ENCODE peak calls at places on chromosomes 13 and 19, in four cellular contexts. One of them, this sample, is unnamed.
A peak's percentile ranks its signal among the peaks of the same experiment; 100 is the strongest.

GRCh38 chr19:41638624-41639023 is 11.8 kb upstream of the CEACAM4 start:
- DNase-seq in EH: no peak
- DNase-seq in ELR: no peak
- DNase-seq in stimulated activated CD4-positive, alpha-beta T cell treated with anti-CD3 and anti-CD28 coated beads, Interleukin-2, amount 100 ng/mL, for 48 hours: no peak
- DNase-seq in this sample: no peak

GRCh38 chr13:27770809-27771208 is 21.5 kb upstream of the GSX1 start:
- DNase-seq in stimulated activated CD4-positive, alpha-beta T cell treated with anti-CD3 and anti-CD28 coated beads, Interleukin-2, amount 100 ng/mL, for 48 hours: no peak
- DNase-seq in EH: peak; percentile 24
- DNase-seq in ELR: peak; percentile 41
- DNase-seq in this sample: no peak

GRCh38 chr19:588093-588742 is 1.5 kb upstream of the HCN2 start:
- DNase-seq in ELR: peak; percentile 89
- DNase-seq in EH: peak; percentile 93
- DNase-seq in stimulated activated CD4-positive, alpha-beta T cell treated with anti-CD3 and anti-CD28 coated beads, Interleukin-2, amount 100 ng/mL, for 48 hours: peak; percentile 68
- DNase-seq in this sample: peak; percentile 60

GRCh38 chr19:3336680-3337523 is 29.5 kb upstream of the NFIC start:
- DNase-seq in stimulated activated CD4-positive, alpha-beta T cell treated with anti-CD3 and anti-CD28 coated beads, Interleukin-2, amount 100 ng/mL, for 48 hours: no peak
- DNase-seq in EH: peak; percentile 73
- DNase-seq in ELR: no peak
- DNase-seq in this sample: peak; percentile 70

GRCh38 chr13:67278230-67278629 is 48.1 kb upstream of the PCDH9 start:
- DNase-seq in stimulated activated CD4-positive, alpha-beta T cell treated with anti-CD3 and anti-CD28 coated beads, Interleukin-2, amount 100 ng/mL, for 48 hours: no peak
- DNase-seq in ELR: peak; percentile 57
- DNase-seq in EH: no peak
- DNase-seq in this sample: no peak

GRCh38 chr13:26323127-26323526 is 69.2 kb downstream of the CDK8 start:
- DNase-seq in ELR: no peak
- DNase-seq in EH: no peak
- DNase-seq in stimulated activated CD4-positive, alpha-beta T cell treated with anti-CD3 and anti-CD28 coated beads, Interleukin-2, amount 100 ng/mL, for 48 hours: no peak
- DNase-seq in this sample: no peak

GRCh38 chr13:114106991-114107685 is 25.3 kb downstream of the RASA3 start:
- DNase-seq in stimulated activated CD4-positive, alpha-beta T cell treated with anti-CD3 and anti-CD28 coated beads, Interleukin-2, amount 100 ng/mL, for 48 hours: no peak
- DNase-seq in ELR: no peak
- DNase-seq in EH: no peak
- DNase-seq in this sample: no peak

GRCh38 chr13:80276371-80277289 is 64.3 kb downstream of the SPRY2 start:
- DNase-seq in ELR: peak; percentile 42
- DNase-seq in EH: peak; percentile 58
- DNase-seq in stimulated activated CD4-positive, alpha-beta T cell treated with anti-CD3 and anti-CD28 coated beads, Interleukin-2, amount 100 ng/mL, for 48 hours: no peak
- DNase-seq in this sample: no peak

GRCh38 chr19:18437481-18438330 is at the start of gene ISYNA1:
- DNase-seq in stimulated activated CD4-positive, alpha-beta T cell treated with anti-CD3 and anti-CD28 coated beads, Interleukin-2, amount 100 ng/mL, for 48 hours: no peak
- DNase-seq in ELR: peak; percentile 55
- DNase-seq in EH: peak; percentile 49
- DNase-seq in this sample: no peak

GRCh38 chr13:94413545-94413944 is 65.9 kb downstream of the DCT start:
- DNase-seq in EH: no peak
- DNase-seq in ELR: no peak
- DNase-seq in stimulated activated CD4-positive, alpha-beta T cell treated with anti-CD3 and anti-CD28 coated beads, Interleukin-2, amount 100 ng/mL, for 48 hours: no peak
- DNase-seq in this sample: no peak

GRCh38 chr19:1836458-1837221 is 11.6 kb downstream of the REXO1 start:
- DNase-seq in EH: no peak
- DNase-seq in ELR: no peak
- DNase-seq in stimulated activated CD4-positive, alpha-beta T cell treated with anti-CD3 and anti-CD28 coated beads, Interleukin-2, amount 100 ng/mL, for 48 hours: no peak
- DNase-seq in this sample: no peak

GRCh38 chr13:51371768-51372399 is 32.4 kb downstream of the SERPINE3 start:
- DNase-seq in EH: no peak
- DNase-seq in stimulated activated CD4-positive, alpha-beta T cell treated with anti-CD3 and anti-CD28 coated beads, Interleukin-2, amount 100 ng/mL, for 48 hours: no peak
- DNase-seq in ELR: no peak
- DNase-seq in this sample: no peak

GRCh38 chr19:54707932-54708331 is 16.3 kb upstream of the KIR3DL3 start:
- DNase-seq in EH: no peak
- DNase-seq in stimulated activated CD4-positive, alpha-beta T cell treated with anti-CD3 and anti-CD28 coated beads, Interleukin-2, amount 100 ng/mL, for 48 hours: no peak
- DNase-seq in ELR: no peak
- DNase-seq in this sample: no peak

GRCh38 chr19:44848036-44848804 is 2.1 kb downstream of the NECTIN2 start:
- DNase-seq in stimulated activated CD4-positive, alpha-beta T cell treated with anti-CD3 and anti-CD28 coated beads, Interleukin-2, amount 100 ng/mL, for 48 hours: no peak
- DNase-seq in EH: peak; percentile 63
- DNase-seq in ELR: peak; percentile 60
- DNase-seq in this sample: no peak

GRCh38 chr19:6767357-6768235 is at the start of gene SH2D3A:
- DNase-seq in EH: peak; percentile 42
- DNase-seq in stimulated activated CD4-positive, alpha-beta T cell treated with anti-CD3 and anti-CD28 coated beads, Interleukin-2, amount 100 ng/mL, for 48 hours: peak; percentile 89
- DNase-seq in ELR: peak; percentile 27
- DNase-seq in this sample: no peak

GRCh38 chr19:16470911-16471811 is 609 bp downstream of the EPS15L1 start:
- DNase-seq in stimulated activated CD4-positive, alpha-beta T cell treated with anti-CD3 and anti-CD28 coated beads, Interleukin-2, amount 100 ng/mL, for 48 hours: peak; percentile 23
- DNase-seq in EH: peak; percentile 49
- DNase-seq in ELR: peak; percentile 69
- DNase-seq in this sample: no peak

GRCh38 chr19:57314146-57314545 is 6.1 kb upstream of the ZNF543 start:
- DNase-seq in stimulated activated CD4-positive, alpha-beta T cell treated with anti-CD3 and anti-CD28 coated beads, Interleukin-2, amount 100 ng/mL, for 48 hours: no peak
- DNase-seq in ELR: no peak
- DNase-seq in EH: no peak
- DNase-seq in this sample: no peak

GRCh38 chr13:31982540-31982939 is 49.0 kb upstream of the FRY start:
- DNase-seq in stimulated activated CD4-positive, alpha-beta T cell treated with anti-CD3 and anti-CD28 coated beads, Interleukin-2, amount 100 ng/mL, for 48 hours: no peak
- DNase-seq in EH: peak; percentile 96
- DNase-seq in ELR: peak; percentile 81
- DNase-seq in this sample: peak; percentile 45

GRCh38 chr19:31054430-31054829 is 294.8 kb downstream of the TSHZ3 start:
- DNase-seq in ELR: peak; percentile 78
- DNase-seq in stimulated activated CD4-positive, alpha-beta T cell treated with anti-CD3 and anti-CD28 coated beads, Interleukin-2, amount 100 ng/mL, for 48 hours: peak; percentile 7
- DNase-seq in EH: peak; percentile 78
- DNase-seq in this sample: peak; percentile 5

GRCh38 chr19:4403005-4403761 is 743 bp downstream of the CHAF1A start:
- DNase-seq in ELR: peak; percentile 39
- DNase-seq in stimulated activated CD4-positive, alpha-beta T cell treated with anti-CD3 and anti-CD28 coated beads, Interleukin-2, amount 100 ng/mL, for 48 hours: no peak
- DNase-seq in EH: peak; percentile 22
- DNase-seq in this sample: no peak

GRCh38 chr13:94968040-94968756 is 255.9 kb upstream of the SOX21 start:
- DNase-seq in stimulated activated CD4-positive, alpha-beta T cell treated with anti-CD3 and anti-CD28 coated beads, Interleukin-2, amount 100 ng/mL, for 48 hours: no peak
- DNase-seq in EH: peak; percentile 21
- DNase-seq in ELR: peak; percentile 37
- DNase-seq in this sample: peak; percentile 5

GRCh38 chr19:39924389-39924788 is 10.0 kb downstream of the FCGBP start:
- DNase-seq in ELR: no peak
- DNase-seq in stimulated activated CD4-positive, alpha-beta T cell treated with anti-CD3 and anti-CD28 coated beads, Interleukin-2, amount 100 ng/mL, for 48 hours: no peak
- DNase-seq in EH: no peak
- DNase-seq in this sample: no peak

GRCh38 chr13:98576215-98576945 is 527 bp downstream of the STK24 start:
- DNase-seq in ELR: peak; percentile 52
- DNase-seq in stimulated activated CD4-positive, alpha-beta T cell treated with anti-CD3 and anti-CD28 coated beads, Interleukin-2, amount 100 ng/mL, for 48 hours: no peak
- DNase-seq in EH: peak; percentile 48
- DNase-seq in this sample: peak; percentile 47

GRCh38 chr19:6126335-6126974 is 9.0 kb upstream of the ACSBG2 start:
- DNase-seq in stimulated activated CD4-positive, alpha-beta T cell treated with anti-CD3 and anti-CD28 coated beads, Interleukin-2, amount 100 ng/mL, for 48 hours: no peak
- DNase-seq in EH: peak; percentile 73
- DNase-seq in ELR: peak; percentile 84
- DNase-seq in this sample: no peak

GRCh38 chr19:30784850-30785459 is 412.8 kb downstream of the ZNF536 start:
- DNase-seq in EH: peak; percentile 21
- DNase-seq in stimulated activated CD4-positive, alpha-beta T cell treated with anti-CD3 and anti-CD28 coated beads, Interleukin-2, amount 100 ng/mL, for 48 hours: peak; percentile 54
- DNase-seq in ELR: peak; percentile 8
- DNase-seq in this sample: no peak

GRCh38 chr13:79096099-79096498 is 310.0 kb downstream of the RBM26 start:
- DNase-seq in stimulated activated CD4-positive, alpha-beta T cell treated with anti-CD3 and anti-CD28 coated beads, Interleukin-2, amount 100 ng/mL, for 48 hours: no peak
- DNase-seq in EH: no peak
- DNase-seq in ELR: no peak
- DNase-seq in this sample: no peak

GRCh38 chr13:22933571-22934181 is 247.1 kb upstream of the SGCG start:
- DNase-seq in stimulated activated CD4-positive, alpha-beta T cell treated with anti-CD3 and anti-CD28 coated beads, Interleukin-2, amount 100 ng/mL, for 48 hours: no peak
- DNase-seq in ELR: no peak
- DNase-seq in EH: no peak
- DNase-seq in this sample: no peak

GRCh38 chr13:103299079-103299478 is 232.9 kb upstream of the SLC10A2 start:
- DNase-seq in ELR: no peak
- DNase-seq in EH: no peak
- DNase-seq in stimulated activated CD4-positive, alpha-beta T cell treated with anti-CD3 and anti-CD28 coated beads, Interleukin-2, amount 100 ng/mL, for 48 hours: no peak
- DNase-seq in this sample: no peak

GRCh38 chr13:109933476-109933875 is 147.1 kb upstream of the IRS2 start:
- DNase-seq in stimulated activated CD4-positive, alpha-beta T cell treated with anti-CD3 and anti-CD28 coated beads, Interleukin-2, amount 100 ng/mL, for 48 hours: no peak
- DNase-seq in ELR: no peak
- DNase-seq in EH: no peak
- DNase-seq in this sample: no peak

GRCh38 chr13:48853381-48854102 is 122.2 kb upstream of the FNDC3A start:
- DNase-seq in stimulated activated CD4-positive, alpha-beta T cell treated with anti-CD3 and anti-CD28 coated beads, Interleukin-2, amount 100 ng/mL, for 48 hours: peak; percentile 15
- DNase-seq in ELR: peak; percentile 16
- DNase-seq in EH: peak; percentile 7
- DNase-seq in this sample: no peak

GRCh38 chr19:3184847-3185481 is 766 bp upstream of the NCLN start:
- DNase-seq in stimulated activated CD4-positive, alpha-beta T cell treated with anti-CD3 and anti-CD28 coated beads, Interleukin-2, amount 100 ng/mL, for 48 hours: no peak
- DNase-seq in ELR: peak; percentile 80
- DNase-seq in EH: no peak
- DNase-seq in this sample: peak; percentile 78

GRCh38 chr13:29472317-29472961 is 123.0 kb downstream of the SLC7A1 start:
- DNase-seq in stimulated activated CD4-positive, alpha-beta T cell treated with anti-CD3 and anti-CD28 coated beads, Interleukin-2, amount 100 ng/mL, for 48 hours: peak; percentile 53
- DNase-seq in EH: peak; percentile 66
- DNase-seq in ELR: peak; percentile 82
- DNase-seq in this sample: no peak

GRCh38 chr19:39194832-39195542 is 1.8 kb upstream of the NCCRP1 start:
- DNase-seq in ELR: no peak
- DNase-seq in stimulated activated CD4-positive, alpha-beta T cell treated with anti-CD3 and anti-CD28 coated beads, Interleukin-2, amount 100 ng/mL, for 48 hours: no peak
- DNase-seq in EH: no peak
- DNase-seq in this sample: no peak

GRCh38 chr19:49761625-49762311 is 1.3 kb downstream of the TSKS start:
- DNase-seq in stimulated activated CD4-positive, alpha-beta T cell treated with anti-CD3 and anti-CD28 coated beads, Interleukin-2, amount 100 ng/mL, for 48 hours: no peak
- DNase-seq in EH: peak; percentile 82
- DNase-seq in ELR: peak; percentile 50
- DNase-seq in this sample: no peak

GRCh38 chr13:77510156-77510555 is 25.4 kb upstream of the SCEL start:
- DNase-seq in stimulated activated CD4-positive, alpha-beta T cell treated with anti-CD3 and anti-CD28 coated beads, Interleukin-2, amount 100 ng/mL, for 48 hours: no peak
- DNase-seq in EH: peak; percentile 3
- DNase-seq in ELR: no peak
- DNase-seq in this sample: no peak

GRCh38 chr19:7395793-7396192 is 47.1 kb downstream of the ARHGEF18 start:
- DNase-seq in stimulated activated CD4-positive, alpha-beta T cell treated with anti-CD3 and anti-CD28 coated beads, Interleukin-2, amount 100 ng/mL, for 48 hours: no peak
- DNase-seq in EH: no peak
- DNase-seq in ELR: peak; percentile 25
- DNase-seq in this sample: no peak

This sample was measured in cerebellum.